ENCODE peak calls at places on chromosomes 6 and 20, in five cellular contexts. C is H1, W is A549, A is IMR-90, V is K562. U is an unnamed sample.

GRCh38 chr20:60751826-60752225 is 500.2 kb upstream of the CDH4 start:
- DNase-seq in W (no peak), V (no peak), A (no peak), C (no peak), U (no peak)

GRCh38 chr6:41732601-41733348 is 2.6 kb downstream of the TFEB start:
- DNase-seq in A (no peak), C (no peak), V (no peak), W (no peak), U (no peak)

GRCh38 chr6:73514746-73515110 is 6.1 kb downstream of the EEF1A1 start:
- DNase-seq in C (no peak), A (peak), V (no peak), W (no peak), U (no peak)

GRCh38 chr6:128827675-128828464 is 55.1 kb upstream of the LAMA2 start:
- DNase-seq in W (no peak), A (peak), C (no peak), V (no peak), U (no peak)

GRCh38 chr6:40334496-40334895 is 252.7 kb downstream of the LRFN2 start:
- DNase-seq in V (no peak), C (no peak), A (no peak), W (no peak), U (no peak)

GRCh38 chr6:124719951-124720350 is 242.3 kb upstream of the RNF217 start:
- DNase-seq in C (no peak), V (no peak), W (no peak), A (no peak), U (no peak)

GRCh38 chr6:148723484-148723883 is 23.3 kb upstream of the UST start:
- DNase-seq in C (no peak), W (no peak), A (peak), V (no peak), U (no peak)

GRCh38 chr6:156795825-156796224 is 18.6 kb downstream of the ARID1B start:
- DNase-seq in A (peak), W (no peak), V (no peak), C (no peak), U (no peak)

GRCh38 chr6:167687035-167687720 is 139.5 kb upstream of the AFDN start:
- DNase-seq in V (no peak), C (no peak), W (no peak), A (no peak), U (no peak)

GRCh38 chr20:51640743-51641142 is 98.2 kb upstream of the NFATC2 start:
- DNase-seq in W (no peak), C (no peak), A (peak), V (no peak), U (no peak)

GRCh38 chr6:5541751-5542432 is 280.6 kb downstream of the FARS2 start:
- DNase-seq in W (no peak), V (no peak), C (peak), A (peak), U (no peak)

GRCh38 chr6:19297880-19298279 is 539.3 kb upstream of the ID4 start:
- DNase-seq in V (no peak), A (no peak), C (no peak), W (no peak), U (no peak)

GRCh38 chr6:159978291-159979135 is 9.6 kb downstream of the IGF2R start:
- DNase-seq in C (no peak), V (no peak), A (no peak), W (no peak), U (no peak)

GRCh38 chr6:111361648-111362047 is 121.4 kb downstream of the REV3L start:
- DNase-seq in V (peak), W (peak), A (peak), C (peak), U (peak)

GRCh38 chr6:30730611-30731435 is 10.7 kb downstream of the TUBB start:
- DNase-seq in W (no peak), A (peak), V (peak), C (no peak), U (peak)

GRCh38 chr20:46568570-46569129 is 18.2 kb upstream of the OCSTAMP start:
- DNase-seq in W (no peak), V (no peak), C (no peak), A (peak), U (peak)

GRCh38 chr20:37542281-37542680 is 14.6 kb upstream of the BLCAP start:
- DNase-seq in C (no peak), V (no peak), W (no peak), A (peak), U (peak)
- TF ChIP-seq MAFK in C (no peak), V (no peak), W (no peak), A (no peak), U (no peak)

GRCh38 chr6:127582777-127583462 is 5.9 kb downstream of the C6orf58 start:
- DNase-seq in W (peak), C (no peak), V (no peak), A (peak), U (peak)
- TF ChIP-seq MAFK in W (peak), C (no peak), V (no peak), A (peak), U (peak)

DNA sequence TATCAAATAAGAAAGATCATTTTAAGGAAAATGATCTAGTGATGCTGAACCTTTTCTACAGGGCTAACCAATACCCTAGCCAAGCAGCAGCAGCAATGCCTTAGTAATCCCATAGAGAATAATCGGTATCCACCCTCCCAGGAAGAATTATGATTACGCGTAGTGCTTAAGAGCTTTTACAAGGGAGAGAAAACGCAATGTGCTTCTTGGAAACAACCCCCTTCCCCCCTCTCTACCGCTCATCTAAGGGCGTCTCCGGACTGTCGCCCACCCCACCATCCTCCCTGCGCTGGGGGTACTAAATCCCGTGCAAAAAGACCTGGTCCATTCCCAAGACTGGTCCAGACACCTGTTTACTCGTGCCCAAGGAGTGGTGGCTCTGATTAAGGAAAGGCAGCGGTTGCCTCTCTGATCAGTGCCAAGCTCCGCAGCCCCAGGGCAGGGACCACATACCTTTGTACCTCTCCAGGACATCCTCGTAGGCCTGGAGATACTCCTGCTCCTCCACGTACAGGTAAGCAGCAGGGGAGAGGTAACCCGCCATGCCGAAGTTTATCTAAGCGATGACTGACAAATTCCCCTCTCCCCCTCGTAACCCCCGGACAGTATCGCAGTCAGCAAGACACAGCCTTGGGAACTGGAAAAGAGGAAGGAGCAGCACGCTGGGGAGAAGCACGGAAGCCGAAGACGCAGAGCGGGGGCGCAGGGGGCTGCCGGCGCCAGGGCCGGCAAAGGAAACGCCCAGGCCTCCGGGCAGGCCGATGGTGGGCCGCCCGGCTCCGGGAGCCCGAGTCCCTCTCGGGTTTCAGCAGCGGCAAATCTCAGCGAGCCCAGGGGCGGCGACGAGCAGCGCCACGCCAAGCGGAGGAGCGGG is 112.1 kb upstream of the BEND6 start:
- DNase-seq in C (no peak), W (no peak), V (no peak), A (peak), U (no peak)
- TF ChIP-seq MAFK in C (no peak), W (no peak), V (no peak), A (no peak), U (no peak)

GRCh38 chr6:16179970-16180431 is 51.1 kb downstream of the MYLIP start:
- DNase-seq in V (no peak), W (no peak), C (no peak), A (no peak), U (no peak)
- TF ChIP-seq MAFK in V (no peak), W (no peak), C (no peak), A (no peak), U (no peak)

DNA sequence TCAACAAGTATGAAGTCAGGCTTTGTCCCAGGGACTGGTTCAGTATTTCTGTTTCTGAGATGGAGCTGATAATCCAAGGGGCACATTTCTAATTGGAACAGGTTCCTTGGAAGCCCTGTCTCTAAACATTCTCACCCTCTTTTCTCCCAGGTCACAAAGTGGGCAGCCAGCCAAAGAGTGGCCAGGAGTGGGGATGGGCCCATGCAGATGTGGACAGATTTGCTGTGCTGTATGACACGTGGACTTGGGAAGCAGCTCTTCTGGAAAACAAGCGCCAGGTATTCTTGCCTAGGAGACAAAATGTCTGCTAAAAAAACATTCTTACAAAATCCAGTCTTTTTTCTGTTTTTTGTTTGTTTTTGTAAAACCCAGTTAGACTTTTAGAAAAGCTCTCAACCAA is 140.2 kb downstream of the CD164 start:
- DNase-seq in C (no peak), W (no peak), A (no peak), V (peak), U (no peak)
- TF ChIP-seq MAFK in C (no peak), W (no peak), A (no peak), V (no peak), U (no peak)

DNA sequence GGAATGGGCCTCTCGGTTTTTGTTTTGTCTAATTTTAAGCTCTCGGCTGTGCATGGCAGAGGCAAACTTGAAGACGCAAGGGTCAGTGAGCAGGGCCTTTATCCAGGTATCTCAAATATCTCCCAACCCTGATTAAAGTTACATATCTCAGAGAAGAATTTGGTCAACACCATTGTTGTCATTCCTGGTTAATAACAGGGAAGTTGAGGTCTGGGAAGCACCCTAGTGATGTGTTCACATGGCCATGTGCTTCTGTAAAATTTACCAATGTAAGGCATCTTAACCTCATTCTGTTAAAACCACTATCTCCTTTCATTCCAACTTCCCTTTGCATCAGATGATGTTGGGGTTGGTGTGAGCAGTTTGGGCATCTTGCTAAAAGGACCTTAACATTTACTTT is 4.0 kb upstream of the FAM110A start:
- DNase-seq in C (no peak), A (peak), W (no peak), V (no peak), U (no peak)
- TF ChIP-seq MAFK in C (no peak), A (no peak), W (no peak), V (no peak), U (no peak)

GRCh38 chr6:45504947-45505346 is 127.2 kb upstream of the SUPT3H start:
- DNase-seq in A (peak), V (peak), W (no peak), C (no peak), U (no peak)
- TF ChIP-seq MAFK in A (peak), V (no peak), W (no peak), C (no peak), U (no peak)

DNA sequence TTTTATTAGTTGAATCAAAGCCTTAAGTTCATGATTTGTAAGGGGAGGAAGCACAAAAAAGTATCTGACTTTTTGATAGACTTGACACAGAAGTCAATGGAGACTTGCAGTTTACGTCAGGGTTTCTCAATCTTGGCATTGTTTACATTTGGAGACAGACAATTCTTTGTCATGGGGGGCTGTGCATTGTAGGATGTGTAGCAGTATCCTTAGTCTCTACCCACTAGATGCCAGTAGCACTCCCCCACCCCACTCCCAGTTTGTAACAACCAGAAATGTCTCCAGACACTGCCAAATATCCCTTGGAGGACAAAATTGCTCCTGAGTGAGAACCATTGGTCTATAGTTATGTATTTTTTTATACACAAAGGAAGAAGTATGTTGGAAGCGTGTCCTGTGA is 434.1 kb downstream of the RFPL4B start:
- DNase-seq in V (no peak), A (peak), C (no peak), W (no peak), U (peak)
- TF ChIP-seq MAFK in V (no peak), A (no peak), C (no peak), W (no peak), U (no peak)